ENCODE peak calls at places on chromosomes 12 and 14, in seven cellular contexts. L is GM12864, J is MCF 10A, Q is stromal cell of bone marrow, I is cardiac fibroblast, O is NCI-H2171, B is foreskin fibroblast. Y is an unnamed sample.

GRCh38 chr12:100913872-100914600 is 119.5 kb downstream of the ANO4 start:
- DNase-seq in J (no peak), L (no peak), I (peak), O (no peak), B (peak), Q (peak), Y (no peak)

GRCh38 chr14:42222924-42223471 is 616.3 kb downstream of the LRFN5 start:
- DNase-seq in O (peak), I (peak), Q (peak), J (peak), L (peak), B (peak), Y (no peak)

GRCh38 chr14:66105819-66106218 is 380.4 kb upstream of the CCDC196 start:
- DNase-seq in B (peak), J (peak), I (peak), O (no peak), Q (peak), L (no peak), Y (no peak)

GRCh38 chr12:91618281-91618680 is 435.7 kb upstream of the DCN start:
- DNase-seq in O (no peak), B (no peak), L (no peak), J (no peak), I (no peak), Q (no peak), Y (no peak)

GRCh38 chr12:39441963-39442894 is 691 bp downstream of the KIF21A start:
- DNase-seq in O (peak), I (peak), B (peak), L (no peak), J (peak), Q (no peak), Y (peak)

GRCh38 chr14:91332448-91333059 is 85.1 kb downstream of the CCDC88C start:
- DNase-seq in I (no peak), B (no peak), L (no peak), J (no peak), O (no peak), Q (no peak), Y (no peak)

GRCh38 chr14:102768223-102769048 is 8.8 kb upstream of the TRAF3 start:
- DNase-seq in O (no peak), L (peak), J (no peak), B (no peak), Q (no peak), I (no peak), Y (no peak)

GRCh38 chr12:120012067-120012621 is 23.1 kb downstream of the BICDL1 start:
- DNase-seq in B (no peak), I (peak), O (no peak), L (peak), Q (no peak), J (peak), Y (peak)

GRCh38 chr14:23030936-23031335 is 3.8 kb downstream of the PSMB5 start:
- DNase-seq in B (no peak), O (no peak), J (peak), Q (no peak), I (no peak), L (no peak), Y (no peak)

Y was measured in K562.